ENCODE peak calls at places on chromosomes 6 and 20, in eight cellular contexts. W is AG08395; Q is lung; J is lower lobe of right lung; G is activated CD4-positive, alpha-beta T cell treated with anti-CD3 and anti-CD28 coated beads for 24 hours; C is iris pigment epithelial cell; T is M059J; P is stimulated activated CD4-positive, alpha-beta T cell treated with anti-CD3 and anti-CD28 coated beads, Interleukin-4, amount 100 ng/mL, for 1 hour. Z is an unnamed sample.
A peak's percentile ranks its signal among the peaks of the same experiment; 100 is the strongest.

GRCh38 chr20:50642288-50642803 is 49.0 kb downstream of the RIPOR3 start:
- DNase-seq in W (no peak), Q (no peak), J (no peak), G (no peak), C (no peak), T (peak; percentile 69), P (no peak), Z (no peak)

GRCh38 chr20:35739294-35740163 is 2.5 kb downstream of the RBM39 start:
- DNase-seq in W (peak; percentile 13), Q (no peak), J (no peak), G (no peak), C (peak; percentile 41), T (peak; percentile 34), P (no peak), Z (no peak)

GRCh38 chr6:52207066-52207465 is 20.9 kb downstream of the IL17A start:
- DNase-seq in W (no peak), Q (no peak), J (no peak), G (no peak), C (no peak), T (no peak), P (no peak), Z (no peak)

GRCh38 chr20:45378191-45378590 is at the start of gene TP53TG5:
- DNase-seq in W (no peak), Q (no peak), J (no peak), G (no peak), C (no peak), T (no peak), P (no peak), Z (no peak)

GRCh38 chr20:42572320-42573016 is 617.2 kb downstream of the PTPRT start:
- DNase-seq in W (no peak), Q (no peak), J (no peak), G (no peak), C (no peak), T (no peak), P (no peak), Z (no peak)

GRCh38 chr20:43538855-43539700 is 19.7 kb upstream of the SGK2 start:
- DNase-seq in W (no peak), Q (no peak), J (no peak), G (no peak), C (peak; percentile 12), T (no peak), P (no peak), Z (no peak)

GRCh38 chr6:107744927-107745326 is 79.2 kb downstream of the SCML4 start:
- DNase-seq in W (no peak), Q (no peak), J (no peak), G (no peak), C (no peak), T (no peak), P (no peak), Z (no peak)

GRCh38 chr20:6768228-6769185 is 1.0 kb downstream of the BMP2 start:
- DNase-seq in W (no peak), Q (peak; percentile 32), J (peak; percentile 50), G (no peak), C (peak; percentile 53), T (peak; percentile 48), P (no peak), Z (no peak)

GRCh38 chr20:52306477-52306876 is 114.9 kb upstream of the ZFP64 start:
- DNase-seq in W (no peak), Q (no peak), J (no peak), G (no peak), C (no peak), T (no peak), P (no peak), Z (no peak)

GRCh38 chr6:156262014-156262413 is 515.2 kb upstream of the ARID1B start:
- DNase-seq in W (no peak), Q (no peak), J (no peak), G (no peak), C (no peak), T (no peak), P (no peak), Z (no peak)

GRCh38 chr6:108744244-108744972 is 103.8 kb upstream of the ARMC2 start:
- DNase-seq in W (no peak), Q (no peak), J (no peak), G (no peak), C (no peak), T (no peak), P (no peak), Z (no peak)

GRCh38 chr6:106177786-106178185 is 91.7 kb downstream of the PRDM1 start:
- DNase-seq in W (no peak), Q (no peak), J (no peak), G (no peak), C (no peak), T (no peak), P (no peak), Z (no peak)

GRCh38 chr6:46964716-46965519 is 43.2 kb upstream of the ADGRF5 start:
- DNase-seq in W (no peak), Q (no peak), J (no peak), G (no peak), C (peak; percentile 2), T (no peak), P (no peak), Z (no peak)

GRCh38 chr6:131946992-131947955 is 3.9 kb downstream of the CCN2 start:
- DNase-seq in W (no peak), Q (no peak), J (no peak), G (no peak), C (peak; percentile 80), T (peak; percentile 77), P (no peak), Z (no peak)

GRCh38 chr6:138531387-138531786 is 32.1 kb upstream of the NHSL1 start:
- DNase-seq in W (no peak), Q (no peak), J (no peak), G (no peak), C (no peak), T (no peak), P (no peak), Z (no peak)

GRCh38 chr6:125867483-125867935 is 76.7 kb downstream of the NCOA7 start:
- DNase-seq in W (peak; percentile 41), Q (peak; percentile 45), J (peak; percentile 69), G (no peak), C (peak; percentile 93), T (peak; percentile 96), P (no peak), Z (no peak)

GRCh38 chr6:158002951-158003853 is 21.5 kb downstream of the SYNJ2 start:
- DNase-seq in W (peak; percentile 91), Q (no peak), J (peak; percentile 30), G (no peak), C (peak; percentile 91), T (peak; percentile 99), P (no peak), Z (peak; percentile 51)

GRCh38 chr20:3101251-3101650 is 16.7 kb upstream of the AVP start:
- DNase-seq in W (no peak), Q (no peak), J (no peak), G (no peak), C (no peak), T (no peak), P (no peak), Z (no peak)

GRCh38 chr6:170290306-170291128 is at the start of gene DLL1:
- DNase-seq in W (peak; percentile 53), Q (no peak), J (peak; percentile 62), G (no peak), C (no peak), T (peak; percentile 38), P (peak; percentile 40), Z (peak; percentile 21)

GRCh38 chr6:118551063-118551672 is 3.1 kb downstream of the PLN start:
- DNase-seq in W (peak; percentile 44), Q (no peak), J (no peak), G (no peak), C (peak; percentile 80), T (peak; percentile 41), P (no peak), Z (no peak)

GRCh38 chr20:41418739-41419293 is 52.2 kb upstream of the EMILIN3 start:
- DNase-seq in W (no peak), Q (no peak), J (no peak), G (no peak), C (no peak), T (no peak), P (no peak), Z (no peak)

GRCh38 chr20:20549699-20550098 is 162.7 kb downstream of the RALGAPA2 start:
- DNase-seq in W (peak; percentile 86), Q (no peak), J (no peak), G (no peak), C (peak; percentile 88), T (peak; percentile 82), P (no peak), Z (no peak)

GRCh38 chr6:121594053-121594452 is 158.6 kb downstream of the GJA1 start:
- DNase-seq in W (no peak), Q (no peak), J (no peak), G (no peak), C (no peak), T (no peak), P (no peak), Z (no peak)

GRCh38 chr20:62816879-62817873 is at the start of gene COL9A3:
- DNase-seq in W (no peak), Q (no peak), J (no peak), G (no peak), C (no peak), T (no peak), P (no peak), Z (no peak)

GRCh38 chr6:119351005-119351394 is 1.4 kb upstream of the MAN1A1 start:
- DNase-seq in W (peak; percentile 27), Q (no peak), J (no peak), G (no peak), C (peak; percentile 44), T (peak; percentile 29), P (no peak), Z (no peak)

GRCh38 chr6:46042355-46042999 is 26.8 kb upstream of the CLIC5 start:
- DNase-seq in W (peak; percentile 46), Q (no peak), J (no peak), G (no peak), C (peak; percentile 52), T (peak; percentile 73), P (no peak), Z (no peak)

GRCh38 chr20:46622125-46622524 is 29.1 kb downstream of the SLC13A3 start:
- DNase-seq in W (no peak), Q (no peak), J (no peak), G (no peak), C (peak; percentile 8), T (no peak), P (no peak), Z (no peak)

Z was measured in stimulated activated naive CD4-positive, alpha-beta T cell treated with Interleukin-2 at 50 U/mL for 16 hours.